ENCODE peak calls at places on chromosomes 12 and 14, in four cellular contexts. S, M, X and Q are unnamed samples.

GRCh38 chr14:64410084-64410774 is 22.1 kb downstream of the MTHFD1 start:
- DNase-seq in M (peak; percentile 63), X (peak; percentile 18), S (no peak), Q (no peak)

GRCh38 chr12:120224304-120225199 is 23.6 kb upstream of the RPLP0 start:
- DNase-seq in M (no peak), S (no peak), X (no peak), Q (no peak)

GRCh38 chr14:101044741-101045140 is 141.2 kb upstream of the RTL1 start:
- DNase-seq in X (no peak), M (no peak), S (no peak), Q (no peak)

GRCh38 chr12:12467701-12468218 is 94.9 kb downstream of the DUSP16 start:
- DNase-seq in M (no peak), X (no peak), S (no peak), Q (no peak)

GRCh38 chr14:87049886-87050820 is 942.8 kb downstream of the GALC start:
- DNase-seq in M (peak; percentile 25), X (peak; percentile 5), S (no peak), Q (peak; percentile 39)

GRCh38 chr12:53751336-53752191 is at the start of gene CISTR:
- DNase-seq in X (no peak), M (no peak), S (peak; percentile 58), Q (no peak)

GRCh38 chr14:90510208-90510607 is 113.4 kb downstream of the CALM1 start:
- DNase-seq in S (no peak), X (no peak), M (no peak), Q (no peak)

GRCh38 chr14:64912256-64912655 is 2.0 kb upstream of the CHURC1 start:
- DNase-seq in X (peak; percentile 33), S (no peak), M (peak; percentile 25), Q (no peak)

GRCh38 chr12:129753596-129753995 is 150.2 kb downstream of the TMEM132D start:
- DNase-seq in S (no peak), M (no peak), X (peak; percentile 76), Q (no peak)

GRCh38 chr12:50082644-50083043 is 2.5 kb upstream of the SMARCD1 start:
- DNase-seq in X (no peak), S (no peak), M (no peak), Q (no peak)

GRCh38 chr14:64806202-64806861 is 73.4 kb downstream of the SPTB start:
- DNase-seq in M (peak; percentile 16), X (peak; percentile 82), S (peak; percentile 62), Q (peak; percentile 36)

GRCh38 chr12:124713041-124713435 is 145.6 kb upstream of the NCOR2 start:
- DNase-seq in M (peak; percentile 18), S (peak; percentile 73), X (no peak), Q (no peak)

GRCh38 chr12:32568241-32568640 is 110.9 kb upstream of the DNM1L start:
- DNase-seq in M (peak; percentile 87), S (no peak), X (peak; percentile 56), Q (peak; percentile 81)

GRCh38 chr12:4579305-4580097 is 17.5 kb downstream of the DYRK4 start:
- DNase-seq in X (peak; percentile 9), S (no peak), M (peak; percentile 22), Q (no peak)

GRCh38 chr14:82621881-82622450 is 1088.3 kb upstream of the SEL1L start:
- DNase-seq in S (no peak), M (no peak), X (no peak), Q (no peak)

GRCh38 chr12:49627752-49628360 is 4.5 kb downstream of the PRPF40B start:
- DNase-seq in S (no peak), M (peak; percentile 46), X (no peak), Q (no peak)

GRCh38 chr14:66403183-66403582 is 83.0 kb upstream of the CCDC196 start:
- DNase-seq in S (no peak), M (peak; percentile 53), X (peak; percentile 8), Q (no peak)

GRCh38 chr14:100529561-100530031 is 57.6 kb downstream of the BEGAIN start:
- DNase-seq in M (no peak), X (no peak), S (peak; percentile 50), Q (no peak)

GRCh38 chr12:121465921-121466799 is 66.2 kb downstream of the RNF34 start:
- DNase-seq in X (no peak), M (peak; percentile 30), S (peak; percentile 55), Q (no peak)

GRCh38 chr14:81398196-81398891 is 1.8 kb downstream of the STON2 start:
- DNase-seq in S (no peak), M (no peak), X (no peak), Q (no peak)
- H3K27ac ChIP-seq in S (no peak overlapping the region), M (no peak overlapping the region), X (no peak overlapping the region), Q (no peak overlapping the region)

GRCh38 chr12:92898755-92899154 is 30.3 kb downstream of the EEA1 start:
- DNase-seq in M (peak; percentile 12), X (no peak), S (no peak), Q (no peak)
- H3K27ac ChIP-seq in M (no peak overlapping the region), X (peak overlapping the region; percentile 94), S (peak overlapping the region; percentile 94), Q (peak overlapping the region; percentile 97)

DNA sequence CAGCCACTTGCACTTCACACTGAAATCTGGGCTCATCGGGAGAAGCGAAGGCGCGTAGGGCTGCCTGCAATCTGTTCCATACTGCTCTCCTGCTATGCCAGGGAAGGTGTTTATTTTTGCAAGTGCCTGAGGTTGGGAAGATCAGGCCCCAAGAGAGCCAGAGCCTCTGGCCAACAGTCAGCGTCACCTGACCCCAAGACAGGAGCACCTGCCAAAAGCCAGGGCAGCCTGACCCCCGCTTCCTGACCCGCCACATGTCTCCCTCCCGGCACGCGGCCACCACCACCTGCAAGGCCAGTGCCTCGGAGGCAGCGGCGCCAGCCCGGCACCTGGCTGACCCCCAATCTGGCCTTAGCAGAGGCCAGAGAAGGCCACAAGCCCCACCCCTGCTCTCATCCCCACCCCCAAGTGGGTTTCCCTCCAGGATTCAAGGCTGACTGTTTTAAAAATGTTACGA is 94.4 kb downstream of the CHGA start:
- DNase-seq in S (peak; percentile 90), M (no peak), X (no peak), Q (no peak)
- H3K27ac ChIP-seq in S (peak overlapping the region; percentile 75), M (no peak overlapping the region), X (no peak overlapping the region), Q (no peak overlapping the region)

GRCh38 chr14:26323781-26324363 is 274.0 kb downstream of the NOVA1 start:
- DNase-seq in X (no peak), M (peak; percentile 5), S (no peak), Q (no peak)

DNA sequence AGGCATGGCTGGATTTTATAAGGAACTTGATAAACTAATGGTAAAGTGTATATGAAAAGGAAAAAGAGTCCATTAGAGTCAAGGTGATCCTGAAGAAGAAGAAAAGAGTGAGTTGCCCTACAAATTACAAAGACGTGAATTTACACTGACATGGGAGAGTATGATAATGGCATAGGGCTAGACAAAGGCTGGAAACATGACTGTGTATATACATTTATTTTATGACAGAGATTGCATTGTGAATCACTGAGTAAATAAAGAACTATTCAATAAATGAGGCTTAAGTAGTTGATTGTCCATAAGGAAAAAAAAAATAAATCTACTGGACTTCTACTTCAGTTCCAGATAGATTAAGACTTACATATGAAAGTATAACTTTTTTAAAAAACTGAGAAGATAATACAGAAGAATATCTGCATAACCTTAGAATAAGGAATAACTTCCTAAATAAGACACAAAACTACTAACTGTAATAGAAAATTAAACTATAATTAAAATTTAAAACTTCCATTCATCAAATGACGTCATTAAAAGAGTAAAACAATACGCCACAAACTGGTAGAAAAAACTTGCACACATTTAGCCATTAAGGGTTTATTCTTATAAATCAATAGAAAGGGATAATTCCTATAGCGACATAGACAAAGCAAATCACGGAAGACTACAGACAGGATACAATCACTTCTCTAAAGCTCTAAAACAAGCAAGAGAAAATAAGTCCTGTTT is 278.5 kb downstream of the NOVA1 start:
- DNase-seq in S (no peak), X (no peak), M (no peak), Q (no peak)
- H3K27ac ChIP-seq in S (no peak overlapping the region), X (no peak overlapping the region), M (no peak overlapping the region), Q (no peak overlapping the region)

DNA sequence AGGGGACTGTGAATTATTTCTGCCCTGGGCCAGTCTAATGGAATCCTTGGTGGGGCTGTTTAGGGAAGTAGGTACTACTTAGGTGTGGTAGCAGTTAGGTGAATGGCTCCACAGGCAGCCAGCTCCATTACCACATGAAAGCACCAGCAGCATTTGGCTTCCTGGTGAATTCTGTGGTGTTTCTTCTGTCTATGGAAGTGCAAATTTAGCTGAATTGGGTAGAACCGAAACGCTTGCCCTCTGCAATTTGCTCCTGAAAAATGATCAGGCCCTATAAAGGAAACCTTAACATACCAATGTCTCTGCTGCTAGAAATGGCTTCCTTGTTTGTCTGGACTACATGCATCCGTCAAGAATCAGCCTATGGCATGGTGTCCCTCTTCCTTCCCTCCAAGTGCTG is 16.4 kb downstream of the FLRT2 start:
- DNase-seq in S (no peak), X (no peak), M (no peak), Q (no peak)
- H3K27ac ChIP-seq in S (no peak overlapping the region), X (no peak overlapping the region), M (no peak overlapping the region), Q (no peak overlapping the region)

GRCh38 chr14:75143761-75144527 is 17.1 kb upstream of the NEK9 start:
- DNase-seq in S (no peak), M (no peak), X (no peak), Q (no peak)

GRCh38 chr14:75140620-75141019 is 13.8 kb upstream of the NEK9 start:
- DNase-seq in S (no peak), M (no peak), X (no peak), Q (no peak)

GRCh38 chr14:75142494-75142893 is 15.6 kb upstream of the NEK9 start:
- DNase-seq in S (no peak), X (no peak), M (no peak), Q (no peak)

GRCh38 chr14:75141062-75141461 is 14.2 kb upstream of the NEK9 start:
- DNase-seq in S (no peak), X (no peak), M (no peak), Q (no peak)

GRCh38 chr14:75141967-75142366 is 15.1 kb upstream of the NEK9 start:
- DNase-seq in S (no peak), M (peak; percentile 70), X (peak; percentile 38), Q (no peak)
- H3K27ac ChIP-seq in S (peak overlapping the region; percentile 20), M (peak overlapping the region; percentile 73), X (no peak overlapping the region), Q (no peak overlapping the region)

GRCh38 chr14:91745329-91745728 is 13.4 kb upstream of the CATSPERB start:
- DNase-seq in M (no peak), X (no peak), S (no peak), Q (peak; percentile 22)

GRCh38 chr14:91748049-91748448 is 16.2 kb upstream of the CATSPERB start:
- DNase-seq in S (no peak), M (no peak), X (no peak), Q (no peak)

GRCh38 chr14:91744068-91744480 is 12.2 kb upstream of the CATSPERB start:
- DNase-seq in X (no peak), S (no peak), M (no peak), Q (peak; percentile 78)

GRCh38 chr14:91737619-91738018 is 5.7 kb upstream of the CATSPERB start:
- DNase-seq in M (no peak), X (no peak), S (no peak), Q (no peak)

GRCh38 chr14:91742956-91743653 is 11.2 kb upstream of the CATSPERB start:
- DNase-seq in S (no peak), X (no peak), M (no peak), Q (no peak)
- H3K27ac ChIP-seq in S (no peak overlapping the region), X (no peak overlapping the region), M (no peak overlapping the region), Q (peak overlapping the region; percentile 58)

GRCh38 chr14:93041002-93041401 is 74.7 kb downstream of the ITPK1 start:
- DNase-seq in M (no peak), S (no peak), X (no peak), Q (no peak)
- H3K27ac ChIP-seq in M (no peak overlapping the region), S (no peak overlapping the region), X (no peak overlapping the region), Q (peak overlapping the region; percentile 100)

DNA sequence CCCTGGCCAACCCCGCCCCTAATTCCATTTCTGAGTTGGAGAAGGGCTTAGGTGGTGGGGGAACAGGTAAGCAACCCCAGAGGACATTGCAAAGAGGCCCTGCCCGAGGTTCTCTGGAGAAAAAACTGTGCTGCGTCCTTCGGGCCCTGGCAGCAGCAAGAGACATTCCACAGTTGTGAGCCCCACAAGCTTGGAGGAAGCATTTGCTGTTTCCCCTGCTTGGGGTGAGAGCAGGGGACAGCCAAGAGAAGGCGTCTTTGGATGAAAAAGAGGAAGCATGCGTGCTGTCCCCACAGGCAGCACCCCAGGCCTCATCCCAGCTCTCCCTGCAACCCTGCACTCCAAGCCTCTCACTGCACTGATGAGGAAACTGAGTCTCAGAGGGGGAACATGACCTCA is 1.4 kb downstream of the BDKRB2 start:
- DNase-seq in X (no peak), M (no peak), S (no peak), Q (no peak)
- H3K27ac ChIP-seq in X (no peak overlapping the region), M (no peak overlapping the region), S (no peak overlapping the region), Q (peak overlapping the region; percentile 82)